ENCODE peak calls at places on chromosomes 13 and 19, in eight cellular contexts. S is breast epithelium, F is GM23338, K is stomach, Y is H1, Q is Panc1, U is spleen, C is prostate gland. L is an unnamed sample.

GRCh38 chr19:13025819-13026477 is 30.7 kb downstream of the NFIX start:
- DNase-seq in S (no peak), F (no peak), K (no peak), Y (no peak), Q (no peak), U (no peak), C (no peak), L (no peak)

GRCh38 chr19:14072535-14073231 is at the start of gene MISP3:
- DNase-seq in S (no peak), F (peak; percentile 46), K (peak; percentile 90), Y (no peak), Q (no peak), U (peak; percentile 86), C (peak; percentile 36), L (no peak)

GRCh38 chr13:108036411-108036810 is 178.9 kb downstream of the LIG4 start:
- DNase-seq in S (no peak), F (no peak), K (no peak), Y (no peak), Q (no peak), U (no peak), C (no peak), L (no peak)

GRCh38 chr19:49565261-49565660 is 15.1 kb downstream of the NOSIP start:
- DNase-seq in S (no peak), F (no peak), K (peak; percentile 68), Y (no peak), Q (no peak), U (no peak), C (peak; percentile 59), L (no peak)

GRCh38 chr19:5154129-5154798 is 185.4 kb downstream of the KDM4B start:
- DNase-seq in S (no peak), F (peak; percentile 81), K (peak; percentile 52), Y (peak; percentile 91), Q (no peak), U (peak; percentile 82), C (no peak), L (no peak)

GRCh38 chr19:19179548-19180441 is 9.7 kb upstream of the MEF2B start:
- DNase-seq in S (no peak), F (no peak), K (no peak), Y (no peak), Q (no peak), U (no peak), C (no peak), L (no peak)

GRCh38 chr13:111115051-111115840 is at the start of gene ARHGEF7:
- DNase-seq in S (no peak), F (peak; percentile 69), K (no peak), Y (peak; percentile 77), Q (no peak), U (no peak), C (no peak), L (no peak)

GRCh38 chr13:84607614-84608013 is 725.3 kb upstream of the SLITRK1 start:
- DNase-seq in S (no peak), F (no peak), K (no peak), Y (no peak), Q (no peak), U (no peak), C (no peak), L (no peak)

GRCh38 chr19:30873003-30873402 is 476.2 kb downstream of the TSHZ3 start:
- DNase-seq in S (no peak), F (no peak), K (no peak), Y (no peak), Q (no peak), U (no peak), C (no peak), L (no peak)

GRCh38 chr13:34164585-34164984 is 346.6 kb downstream of the RFC3 start:
- DNase-seq in S (no peak), F (peak; percentile 33), K (no peak), Y (no peak), Q (no peak), U (no peak), C (no peak), L (no peak)

GRCh38 chr13:97600438-97601080 is 166.6 kb downstream of the RAP2A start:
- DNase-seq in S (no peak), F (no peak), K (no peak), Y (no peak), Q (no peak), U (no peak), C (no peak), L (no peak)

GRCh38 chr19:351976-352625 is 7.5 kb upstream of the MIER2 start:
- DNase-seq in S (no peak), F (no peak), K (no peak), Y (no peak), Q (no peak), U (peak; percentile 68), C (no peak), L (no peak)

GRCh38 chr13:67224148-67224846 is 5.8 kb downstream of the PCDH9 start:
- DNase-seq in S (peak; percentile 82), F (peak; percentile 83), K (peak; percentile 87), Y (no peak), Q (no peak), U (peak; percentile 85), C (peak; percentile 73), L (no peak)

GRCh38 chr19:45863840-45864628 is at the start of gene FOXA3:
- DNase-seq in S (no peak), F (peak; percentile 84), K (peak; percentile 81), Y (peak; percentile 87), Q (no peak), U (peak; percentile 90), C (no peak), L (peak; percentile 82)

DNA sequence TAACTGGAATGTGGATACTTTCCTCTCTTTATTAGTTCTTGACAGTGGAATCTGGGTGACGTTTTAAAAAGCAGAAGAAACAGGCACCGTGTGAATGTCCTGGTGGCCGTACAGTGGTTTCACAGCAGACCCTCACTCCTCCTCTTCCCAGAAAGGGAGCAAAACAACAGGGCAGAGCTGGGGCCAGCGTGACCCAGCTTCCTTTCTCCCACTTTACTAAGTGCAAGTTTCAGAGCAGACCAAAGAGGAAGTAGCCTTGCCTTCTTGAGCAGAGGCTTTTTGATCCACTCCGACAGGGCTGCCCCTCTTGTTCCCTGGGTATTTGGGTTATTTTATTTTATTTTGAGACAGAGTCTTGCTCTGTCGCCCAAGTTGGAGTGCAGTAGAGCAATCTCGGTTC is 19.6 kb upstream of the C19orf33 start:
- DNase-seq in S (no peak), F (no peak), K (no peak), Y (no peak), Q (no peak), U (no peak), C (no peak), L (no peak)
- H3K27me3 ChIP-seq in S (no peaks in the 10 kb centered on the region), F (no peaks in the 10 kb centered on the region), K (no peaks in the 10 kb centered on the region), Y (no peaks in the 10 kb centered on the region), Q (no peaks in the 10 kb centered on the region), U (no peaks in the 10 kb centered on the region), C (no peaks in the 10 kb centered on the region), L (no peaks in the 10 kb centered on the region)

GRCh38 chr13:44756411-44756810 is 180.3 kb upstream of the TSC22D1 start:
- DNase-seq in S (no peak), F (no peak), K (no peak), Y (no peak), Q (no peak), U (no peak), C (no peak), L (no peak)
- TF ChIP-seq POLR2AphosphoS5 in S (no peak), F (no peak), K (peak; percentile 72), Y (no peak), Q (no peak), U (no peak), C (peak; percentile 64), L (no peak)

DNA sequence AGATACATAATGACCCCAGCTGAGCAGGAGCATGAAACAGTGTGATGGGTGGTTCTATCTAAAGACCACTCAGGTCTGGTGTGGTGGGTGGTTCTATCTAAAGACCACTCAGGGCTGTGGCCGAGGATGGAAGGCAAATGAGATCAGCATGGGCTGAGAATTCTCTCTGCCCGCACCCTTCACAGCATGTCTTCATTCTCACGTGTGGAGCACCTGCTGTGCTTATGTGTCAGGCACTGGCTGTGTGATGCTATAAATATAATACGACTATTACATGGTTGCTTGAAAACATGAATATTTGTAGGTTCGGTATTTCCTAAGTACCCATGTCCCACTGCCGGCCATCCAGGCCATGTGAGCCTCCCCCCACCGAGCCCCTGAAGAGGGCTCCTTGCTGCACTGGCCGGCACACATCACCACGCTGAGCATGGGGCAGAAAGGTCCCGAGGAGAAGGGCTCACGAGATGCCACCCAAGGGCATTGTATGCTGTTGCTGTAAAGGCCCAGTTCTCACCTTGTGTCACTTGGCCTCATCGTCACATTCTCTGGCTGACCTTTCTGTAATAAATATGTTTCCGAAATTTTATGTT is 810.2 kb downstream of the UQCRFS1 start:
- DNase-seq in S (no peak), F (no peak), K (no peak), Y (no peak), Q (no peak), U (no peak), C (no peak), L (no peak)
- H3K27me3 ChIP-seq in S (peaks cover 6% of the 10 kb centered on the region), F (no peaks in the 10 kb centered on the region), K (no peaks in the 10 kb centered on the region), Y (no peaks in the 10 kb centered on the region), Q (no peaks in the 10 kb centered on the region), U (no peaks in the 10 kb centered on the region), C (peaks cover 4% of the 10 kb centered on the region), L (no peaks in the 10 kb centered on the region)

DNA sequence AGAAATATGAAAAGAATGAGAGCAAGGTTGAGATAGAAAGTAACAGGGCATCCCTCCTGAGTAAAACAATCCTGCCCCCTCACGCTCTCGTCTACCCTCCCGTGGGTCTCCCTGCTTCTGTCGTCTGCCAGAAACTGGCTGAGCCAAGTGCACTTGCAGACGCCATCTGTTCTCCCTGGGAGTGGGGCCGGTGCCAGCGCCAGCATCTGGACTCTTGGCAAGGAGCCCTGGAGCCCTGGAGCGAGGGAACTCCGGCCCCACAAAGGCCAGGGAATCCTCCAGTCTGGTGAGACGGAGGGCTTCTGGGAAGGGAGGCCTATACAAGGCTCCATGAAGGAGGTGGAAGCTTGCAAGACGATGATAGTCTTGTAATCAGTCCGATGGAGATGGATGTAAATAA is 2.3 kb upstream of the TMEM91 start:
- DNase-seq in S (peak; percentile 89), F (no peak), K (peak; percentile 88), Y (no peak), Q (no peak), U (no peak), C (peak; percentile 47), L (no peak)
- TF ChIP-seq POLR2AphosphoS5 in S (peak; percentile 17), F (no peak), K (peak; percentile 72), Y (no peak), Q (no peak), U (peak; percentile 68), C (peak; percentile 54), L (no peak)

GRCh38 chr13:112116187-112116950 is 49.4 kb downstream of the SOX1 start:
- DNase-seq in S (no peak), F (no peak), K (peak; percentile 13), Y (no peak), Q (no peak), U (peak; percentile 47), C (no peak), L (no peak)

GRCh38 chr13:112117258-112117954 is 50.5 kb downstream of the SOX1 start:
- DNase-seq in S (no peak), F (no peak), K (peak; percentile 16), Y (no peak), Q (no peak), U (peak; percentile 58), C (no peak), L (no peak)

GRCh38 chr13:112114391-112114790 is 47.4 kb downstream of the SOX1 start:
- DNase-seq in S (no peak), F (no peak), K (peak; percentile 17), Y (no peak), Q (no peak), U (no peak), C (no peak), L (no peak)

GRCh38 chr13:112113851-112114250 is 46.9 kb downstream of the SOX1 start:
- DNase-seq in S (no peak), F (no peak), K (no peak), Y (no peak), Q (no peak), U (no peak), C (no peak), L (peak; percentile 72)

GRCh38 chr13:112115403-112116091 is 48.6 kb downstream of the SOX1 start:
- DNase-seq in S (no peak), F (no peak), K (peak; percentile 20), Y (no peak), Q (no peak), U (peak; percentile 59), C (no peak), L (peak; percentile 34)
- H3K27me3 ChIP-seq in S (peaks cover 61% of the 10 kb centered on the region), F (no peaks in the 10 kb centered on the region), K (no peaks in the 10 kb centered on the region), Y (no peaks in the 10 kb centered on the region), Q (peaks cover 7% of the 10 kb centered on the region), U (no peaks in the 10 kb centered on the region), C (peaks cover 16% of the 10 kb centered on the region), L (no peaks in the 10 kb centered on the region)

L was measured in vagina.